ENCODE peak calls at places on chromosomes 5 and 9, in four cellular contexts. P, X, E and H are unnamed samples.
A peak's percentile ranks its signal among the peaks of the same experiment; 100 is the strongest.

GRCh38 chr5:128632264-128632663 is 94.2 kb upstream of the FBN2 start:
- DNase-seq in X (no peak), P (no peak), E (no peak), H (no peak)

GRCh38 chr5:73298251-73299016 is 125.4 kb downstream of the TMEM174 start:
- DNase-seq in P (no peak), E (no peak), X (no peak), H (no peak)

GRCh38 chr5:151660616-151661015 is 26.1 kb downstream of the SPARC start:
- DNase-seq in E (no peak), X (no peak), P (no peak), H (no peak)

GRCh38 chr5:4941957-4942830 is 197.9 kb upstream of the ADAMTS16 start:
- DNase-seq in P (peak; percentile 20), E (peak; percentile 5), X (peak; percentile 21), H (peak; percentile 64)

GRCh38 chr9:128969491-128969890 is 22.0 kb downstream of the NUP188 start:
- DNase-seq in P (no peak), E (no peak), X (no peak), H (no peak)

GRCh38 chr9:106092083-106092482 is 397.7 kb downstream of the TMEM38B start:
- DNase-seq in P (no peak), E (no peak), X (no peak), H (no peak)

GRCh38 chr5:84274585-84275468 is 109.9 kb downstream of the EDIL3 start:
- DNase-seq in E (peak; percentile 47), P (peak; percentile 29), X (peak; percentile 40), H (no peak)

GRCh38 chr9:97067490-97067889 is 28.5 kb upstream of the CTSV start:
- DNase-seq in E (no peak), P (no peak), X (no peak), H (peak; percentile 36)

GRCh38 chr9:115923903-115924668 is 229.5 kb upstream of the PAPPA start:
- DNase-seq in X (no peak), P (no peak), E (no peak), H (no peak)

GRCh38 chr5:154038241-154038603 is 488 bp downstream of the FAM114A2 start:
- DNase-seq in P (no peak), X (peak; percentile 21), E (no peak), H (peak; percentile 36)

GRCh38 chr5:154039458-154039829 is 677 bp downstream of the MFAP3 start:
- DNase-seq in X (no peak), E (no peak), P (no peak), H (no peak)

GRCh38 chr5:154042751-154043150 is 4.0 kb downstream of the MFAP3 start:
- DNase-seq in E (no peak), X (no peak), P (no peak), H (no peak)

GRCh38 chr5:154034944-154035343 is 3.8 kb downstream of the FAM114A2 start:
- DNase-seq in P (no peak), X (no peak), E (no peak), H (no peak)

GRCh38 chr5:154038604-154039457 is at the start of the genes FAM114A2 and MFAP3:
- DNase-seq in X (peak; percentile 89), P (peak; percentile 82), E (peak; percentile 90), H (peak; percentile 94)
- H3K4me1 ChIP-seq in X (peaks cover 16% of the 10 kb centered on the region), P (peaks cover 46% of the 10 kb centered on the region), E (no peaks in the 10 kb centered on the region), H (peaks cover 2% of the 10 kb centered on the region)

DNA sequence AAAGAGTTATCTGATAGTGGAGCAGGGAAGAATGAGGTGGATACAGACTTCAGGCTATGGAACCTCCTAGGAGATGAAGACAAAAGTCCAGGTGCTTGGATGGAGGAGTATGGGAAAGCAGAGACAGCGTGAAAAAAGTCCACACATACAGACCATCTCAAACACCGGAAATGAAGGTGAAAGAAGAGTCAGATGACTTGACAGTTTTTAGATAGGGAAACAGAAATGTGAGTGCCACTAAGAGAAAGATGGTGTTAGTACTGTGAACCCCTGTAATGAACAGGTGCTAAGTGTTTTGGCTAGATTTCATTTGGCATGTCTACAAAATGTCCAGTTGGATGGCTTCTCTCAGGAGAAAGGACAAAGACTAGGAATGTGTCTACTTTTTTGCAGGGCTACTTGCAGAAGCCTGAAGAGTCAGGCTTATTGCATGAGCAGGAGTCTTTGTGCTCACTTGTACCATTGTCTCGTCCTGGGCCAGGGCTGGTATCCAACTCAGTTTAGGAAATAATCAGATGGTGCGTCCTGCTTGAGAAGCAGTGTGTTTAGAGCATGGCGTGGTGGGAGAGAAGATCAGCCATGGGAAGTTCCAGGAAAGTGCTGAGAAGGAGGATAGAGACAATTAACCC is 90.6 kb upstream of the STARD4 start:
- DNase-seq in P (no peak), E (no peak), X (no peak), H (no peak)
- H3K4me3 ChIP-seq in P (no peak overlapping the region), E (no peak overlapping the region), X (no peak overlapping the region), H (no peak overlapping the region)

DNA sequence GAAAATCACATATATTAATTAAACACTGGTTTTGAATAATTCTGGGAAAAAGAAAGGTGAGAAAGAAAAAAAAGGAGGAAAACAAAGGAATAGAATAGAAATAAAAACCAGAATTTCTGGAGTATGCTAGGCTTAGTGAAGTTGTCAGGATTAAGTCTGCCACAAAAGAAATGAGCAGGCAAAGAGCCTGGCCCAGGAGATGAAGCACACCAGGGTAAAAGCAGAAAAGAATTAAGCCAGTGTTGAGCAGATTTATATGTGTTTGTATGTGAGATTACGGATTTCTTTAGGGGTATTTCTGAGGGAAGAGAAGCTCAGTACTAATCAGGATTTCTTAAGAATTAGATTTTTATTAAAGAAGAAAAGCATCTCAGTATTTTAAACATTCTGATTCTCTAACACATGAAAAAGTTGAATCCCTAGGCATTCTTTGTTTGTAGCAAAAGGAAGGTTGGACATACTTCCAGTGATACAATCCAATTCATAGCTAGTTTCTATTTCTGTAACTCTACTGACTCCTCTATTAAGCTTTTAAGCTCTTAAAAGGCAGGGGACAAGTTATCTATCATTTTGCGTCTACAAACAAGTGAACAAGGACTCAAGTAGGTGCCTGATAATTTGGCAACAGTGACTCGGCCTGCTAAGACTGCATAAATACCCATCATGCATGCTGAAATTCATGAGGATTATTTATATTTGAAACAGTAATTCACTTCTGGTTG is 74.4 kb downstream of the MRPS27 start:
- DNase-seq in E (no peak), P (no peak), X (no peak), H (no peak)
- H3K27ac ChIP-seq in E (peak overlapping the region; percentile 45), P (peak overlapping the region; percentile 60), X (no peak overlapping the region), H (peak overlapping the region; percentile 81)

GRCh38 chr9:78025186-78025585 is 6.4 kb downstream of the GNAQ start:
- DNase-seq in E (no peak), P (no peak), X (no peak), H (no peak)
- H3K4me1 ChIP-seq in E (peaks cover 78% of the 10 kb centered on the region), P (peaks cover 91% of the 10 kb centered on the region), X (peaks cover 51% of the 10 kb centered on the region), H (peaks cover 9% of the 10 kb centered on the region)

GRCh38 chr9:89408628-89409101 is 89.2 kb downstream of the SEMA4D start:
- DNase-seq in E (no peak), X (no peak), P (no peak), H (peak; percentile 44)
- H3K4me3 ChIP-seq in E (no peak overlapping the region), X (no peak overlapping the region), P (no peak overlapping the region), H (no peak overlapping the region)

GRCh38 chr5:14672082-14672481 is 7.6 kb downstream of the OTULIN start:
- DNase-seq in E (no peak), P (no peak), X (no peak), H (no peak)

GRCh38 chr5:14669975-14670374 is 5.5 kb downstream of the OTULIN start:
- DNase-seq in X (no peak), E (no peak), P (no peak), H (no peak)

GRCh38 chr5:14672508-14673394 is 8.2 kb downstream of the OTULIN start:
- DNase-seq in P (no peak), E (no peak), X (no peak), H (no peak)

GRCh38 chr5:14669415-14669814 is 4.9 kb downstream of the OTULIN start:
- DNase-seq in X (no peak), E (no peak), P (no peak), H (no peak)

GRCh38 chr5:14671414-14671813 is 6.9 kb downstream of the OTULIN start:
- DNase-seq in E (no peak), P (no peak), X (no peak), H (no peak)
- H3K27ac ChIP-seq in E (no peak overlapping the region), P (peak overlapping the region; percentile 42), X (peak overlapping the region; percentile 13), H (no peak overlapping the region)